ENCODE peak calls at places on chromosomes 4 and X, in five cellular contexts. S, E, I, A and J are unnamed samples.

GRCh38 chr4:1784789-1785591 is 8.1 kb upstream of the FGFR3 start:
- DNase-seq in S (no peak), E (no peak), I (no peak), A (no peak), J (no peak)

GRCh38 chrX:5306654-5307121 is 922.0 kb downstream of the NLGN4X start:
- DNase-seq in S (no peak), E (no peak), I (peak), A (no peak), J (no peak)

GRCh38 chr4:77126844-77127614 is 30.0 kb upstream of the CCNG2 start:
- DNase-seq in S (no peak), E (no peak), I (peak), A (no peak), J (no peak)

GRCh38 chr4:177118596-177118995 is 191.1 kb upstream of the NEIL3 start:
- DNase-seq in S (no peak), E (no peak), I (no peak), A (no peak), J (no peak)

GRCh38 chrX:36436286-36436860 is 516.8 kb downstream of the CFAP47 start:
- DNase-seq in S (no peak), E (no peak), I (no peak), A (no peak), J (no peak)

GRCh38 chr4:94390804-94391410 is 48.3 kb upstream of the HPGDS start:
- DNase-seq in S (no peak), E (peak), I (peak), A (no peak), J (no peak)

GRCh38 chrX:143781103-143781502 is 60.6 kb upstream of the SPANXN2 start:
- DNase-seq in S (no peak), E (no peak), I (no peak), A (no peak), J (no peak)

GRCh38 chr4:140088317-140088967 is 65.5 kb downstream of the MAML3 start:
- DNase-seq in S (no peak), E (no peak), I (peak), A (no peak), J (no peak)

GRCh38 chrX:140524556-140524955 is 19.7 kb upstream of the SOX3 start:
- DNase-seq in S (no peak), E (peak), I (no peak), A (no peak), J (no peak)

GRCh38 chr4:152188801-152189200 is 347.1 kb downstream of the FBXW7 start:
- DNase-seq in S (no peak), E (no peak), I (no peak), A (no peak), J (no peak)
- TF ChIP-seq REST in S (no peak), E (no peak), I (no peak), A (no peak), J (no peak)

GRCh38 chrX:38277136-38277535 is 50.2 kb downstream of the RPGR start:
- DNase-seq in S (peak), E (no peak), I (no peak), A (no peak), J (no peak)

GRCh38 chrX:38276089-38276488 is 51.2 kb downstream of the RPGR start:
- DNase-seq in S (peak), E (no peak), I (no peak), A (no peak), J (no peak)

GRCh38 chrX:38275615-38276014 is 51.7 kb downstream of the RPGR start:
- DNase-seq in S (peak), E (no peak), I (no peak), A (peak), J (peak)

GRCh38 chrX:38271154-38271716 is 50.6 kb upstream of the SRPX start:
- DNase-seq in S (no peak), E (no peak), I (no peak), A (no peak), J (no peak)

GRCh38 chrX:38273453-38273852 is 52.8 kb upstream of the SRPX start:
- DNase-seq in S (no peak), E (no peak), I (no peak), A (no peak), J (no peak)
- TF ChIP-seq REST in S (no peak), E (no peak), I (no peak), A (no peak), J (no peak)

GRCh38 chr4:185005209-185005819 is 13.0 kb upstream of the HELT start:
- DNase-seq in S (peak), E (peak), I (peak), A (peak), J (peak)
- TF ChIP-seq REST in S (no peak), E (no peak), I (no peak), A (no peak), J (no peak)

GRCh38 chr4:128468485-128468989 is 180.9 kb upstream of the PGRMC2 start:
- DNase-seq in S (peak), E (no peak), I (no peak), A (no peak), J (no peak)
- TF ChIP-seq REST in S (no peak), E (no peak), I (no peak), A (no peak), J (no peak)

GRCh38 chr4:445410-445809 is 53.5 kb downstream of the ZNF721 start:
- DNase-seq in S (no peak), E (no peak), I (no peak), A (no peak), J (no peak)
- TF ChIP-seq REST in S (no peak), E (no peak), I (no peak), A (no peak), J (no peak)

DNA sequence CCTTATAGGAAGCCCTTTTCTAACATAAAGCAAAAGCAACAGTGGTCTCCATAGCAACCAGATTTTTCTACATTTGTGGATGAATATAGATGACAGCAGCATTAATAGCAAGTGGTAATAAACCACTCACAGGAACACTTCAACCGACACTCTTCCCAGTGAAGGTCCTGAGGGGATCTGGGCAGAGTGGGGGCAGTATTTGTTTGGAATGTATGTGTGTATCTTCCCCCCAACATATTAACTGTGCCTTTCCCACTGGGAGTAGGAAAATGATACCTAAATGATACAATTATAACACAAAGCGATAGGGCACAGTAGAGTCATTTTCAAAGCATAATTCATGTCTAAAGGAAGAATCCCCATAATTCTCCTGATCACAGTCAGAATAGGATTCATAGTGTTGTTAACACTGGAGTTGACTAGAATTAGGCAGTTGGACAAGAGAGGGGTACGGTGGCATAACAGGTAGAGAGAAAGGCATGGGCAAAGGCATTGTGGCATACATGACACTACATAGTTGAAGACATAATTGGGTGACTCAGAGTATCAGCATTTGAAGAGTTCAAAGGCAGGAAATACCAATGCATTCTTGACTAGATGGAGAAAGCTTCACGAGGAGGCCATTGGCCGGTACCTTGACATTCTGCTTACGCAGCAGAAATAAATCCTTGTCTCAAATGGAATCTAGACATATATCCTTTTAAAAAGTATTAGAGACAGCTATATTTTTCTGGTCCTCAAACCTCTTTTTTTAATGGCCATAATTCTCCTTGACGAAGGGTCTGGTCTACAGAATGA is 15.2 kb downstream of the CAPN6 start:
- DNase-seq in S (no peak), E (peak), I (no peak), A (no peak), J (no peak)
- TF ChIP-seq REST in S (no peak), E (no peak), I (no peak), A (no peak), J (no peak)

GRCh38 chrX:29315931-29316330 is 728.7 kb downstream of the IL1RAPL1 start:
- DNase-seq in S (no peak), E (no peak), I (no peak), A (no peak), J (no peak)

GRCh38 chrX:29318051-29318450 is 730.8 kb downstream of the IL1RAPL1 start:
- DNase-seq in S (no peak), E (no peak), I (no peak), A (no peak), J (no peak)
- TF ChIP-seq REST in S (no peak), E (no peak), I (no peak), A (no peak), J (no peak)